ENCODE peak calls at places on chromosome 5, in ten cellular contexts. W, Y, X, N, V, O, Q, S, H and B are unnamed samples. For H3K36me3 and H3K4me1, the result is how much of the 10 kb centered on the place peaks cover.

GRCh38 chr5:138282918-138283742 is 8.7 kb upstream of the GFRA3 start:
- DNase-seq in V (no peak), S (no peak), O (peak), H (peak), W (peak), Y (peak), Q (peak), N (peak), X (no peak), B (no peak)

GRCh38 chr5:158943057-158943456 is 156.7 kb downstream of the EBF1 start:
- DNase-seq in Q (peak), S (peak), H (peak), N (no peak), O (peak), X (peak), Y (no peak), W (no peak), V (no peak), B (peak)

GRCh38 chr5:179296150-179296821 is 49.0 kb downstream of the ADAMTS2 start:
- DNase-seq in W (no peak), Y (no peak), O (no peak), Q (no peak), S (no peak), X (peak), N (peak), H (no peak), V (peak), B (peak)

GRCh38 chr5:109830955-109831502 is 141.3 kb downstream of the MAN2A1 start:
- DNase-seq in O (peak), S (no peak), V (no peak), W (no peak), Y (no peak), H (no peak), Q (no peak), N (no peak), X (no peak), B (no peak)

GRCh38 chr5:107805819-107806218 is 135.1 kb upstream of the EFNA5 start:
- DNase-seq in Q (no peak), O (no peak), N (no peak), H (no peak), W (peak), X (no peak), V (no peak), S (no peak), Y (no peak), B (no peak)

GRCh38 chr5:37926732-37927131 is 86.9 kb upstream of the GDNF start:
- DNase-seq in O (peak), Q (no peak), V (no peak), W (no peak), S (no peak), N (no peak), X (no peak), Y (no peak), H (peak), B (no peak)

GRCh38 chr5:172119921-172120688 is 67.9 kb downstream of the STK10 start:
- DNase-seq in V (peak), W (no peak), S (no peak), O (no peak), X (no peak), Q (no peak), Y (no peak), H (no peak), N (no peak), B (no peak)

GRCh38 chr5:143229896-143230675 is 173.4 kb downstream of the NR3C1 start:
- DNase-seq in S (no peak), H (no peak), X (no peak), V (no peak), O (no peak), W (no peak), N (peak), Y (peak), Q (no peak), B (no peak)

GRCh38 chr5:130331332-130331731 is 427.1 kb downstream of the CHSY3 start:
- DNase-seq in X (no peak), O (no peak), W (no peak), S (no peak), N (no peak), Q (no peak), Y (no peak), H (no peak), V (no peak), B (no peak)

GRCh38 chr5:54093081-54093492 is 217.3 kb downstream of the ARL15 start:
- DNase-seq in X (no peak), Y (no peak), S (no peak), W (no peak), H (no peak), V (no peak), O (no peak), Q (no peak), N (no peak), B (no peak)

DNA sequence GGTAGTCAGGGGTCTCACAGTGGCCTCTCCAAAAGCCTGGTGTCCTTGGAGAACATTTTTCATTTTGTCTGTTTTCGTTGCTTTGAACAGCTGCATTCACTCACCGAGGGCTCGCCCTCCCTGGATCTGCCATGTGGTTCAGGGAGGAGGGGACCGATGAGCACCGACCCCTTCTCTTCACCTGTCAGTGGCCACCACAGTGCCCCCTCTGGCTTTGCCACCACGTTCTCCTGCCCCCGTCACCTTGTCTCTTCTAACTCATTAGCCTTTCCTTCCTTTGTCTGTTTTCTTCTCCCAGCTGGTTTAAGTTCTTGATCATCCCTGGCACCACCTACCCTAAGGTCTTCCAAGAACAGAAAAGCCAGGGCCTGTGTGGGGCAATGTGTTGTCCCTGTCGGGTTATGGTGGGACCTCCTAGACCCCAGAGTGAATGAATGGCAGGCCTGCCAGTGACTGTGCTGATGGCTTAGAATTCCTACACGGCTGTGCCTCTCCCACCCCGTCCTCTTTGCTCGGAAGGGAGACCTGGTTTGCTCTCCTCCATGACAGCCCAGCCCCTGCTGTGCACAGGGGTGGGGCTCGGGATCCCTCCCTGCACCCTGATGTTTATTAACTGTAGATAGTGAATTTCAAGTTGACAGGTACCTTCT is 90.0 kb downstream of the ANKRD33B start:
- DNase-seq in V (peak), H (no peak), O (no peak), Q (no peak), Y (no peak), N (no peak), X (no peak), S (peak), W (no peak), B (no peak)
- H3K36me3 ChIP-seq in V (half or more), H (under half), O (half or more), Q (under half), Y (under half), N (under half), X (under half), S (under half), W (under half), B (under half)

GRCh38 chr5:149730620-149731331 is 666 bp downstream of the PPARGC1B start:
- DNase-seq in X (peak), Y (peak), V (peak), H (peak), W (peak), N (peak), Q (peak), O (no peak), S (peak), B (peak)
- H3K27ac ChIP-seq in X (peak), Y (no peak), V (no peak), H (peak), W (no peak), N (peak), Q (peak), O (no peak), S (peak), B (no peak)

GRCh38 chr5:1502046-1502736 is 21.6 kb downstream of the LPCAT1 start:
- DNase-seq in Y (peak), W (no peak), S (peak), H (no peak), X (peak), O (no peak), V (peak), N (no peak), Q (no peak), B (peak)
- H3K4me1 ChIP-seq in Y (under half), W (under half), S (under half), H (under half), X (under half), O (under half), V (half or more), N (under half), Q (under half), B (under half)

GRCh38 chr5:36613771-36614656 is 7.6 kb downstream of the SLC1A3 start:
- DNase-seq in S (no peak), X (no peak), W (no peak), N (no peak), Y (no peak), V (no peak), O (no peak), Q (no peak), H (no peak), B (no peak)

GRCh38 chr5:36614657-36615308 is 8.4 kb downstream of the SLC1A3 start:
- DNase-seq in V (no peak), N (no peak), H (peak), O (no peak), Q (no peak), Y (no peak), X (no peak), W (no peak), S (no peak), B (no peak)

GRCh38 chr5:36613241-36613640 is 6.8 kb downstream of the SLC1A3 start:
- DNase-seq in X (no peak), O (no peak), H (no peak), Y (no peak), Q (no peak), V (no peak), S (no peak), N (no peak), W (no peak), B (no peak)

GRCh38 chr5:36610629-36611028 is 4.2 kb downstream of the SLC1A3 start:
- DNase-seq in N (no peak), Y (no peak), X (no peak), Q (no peak), S (no peak), V (no peak), H (no peak), W (no peak), O (no peak), B (no peak)

DNA sequence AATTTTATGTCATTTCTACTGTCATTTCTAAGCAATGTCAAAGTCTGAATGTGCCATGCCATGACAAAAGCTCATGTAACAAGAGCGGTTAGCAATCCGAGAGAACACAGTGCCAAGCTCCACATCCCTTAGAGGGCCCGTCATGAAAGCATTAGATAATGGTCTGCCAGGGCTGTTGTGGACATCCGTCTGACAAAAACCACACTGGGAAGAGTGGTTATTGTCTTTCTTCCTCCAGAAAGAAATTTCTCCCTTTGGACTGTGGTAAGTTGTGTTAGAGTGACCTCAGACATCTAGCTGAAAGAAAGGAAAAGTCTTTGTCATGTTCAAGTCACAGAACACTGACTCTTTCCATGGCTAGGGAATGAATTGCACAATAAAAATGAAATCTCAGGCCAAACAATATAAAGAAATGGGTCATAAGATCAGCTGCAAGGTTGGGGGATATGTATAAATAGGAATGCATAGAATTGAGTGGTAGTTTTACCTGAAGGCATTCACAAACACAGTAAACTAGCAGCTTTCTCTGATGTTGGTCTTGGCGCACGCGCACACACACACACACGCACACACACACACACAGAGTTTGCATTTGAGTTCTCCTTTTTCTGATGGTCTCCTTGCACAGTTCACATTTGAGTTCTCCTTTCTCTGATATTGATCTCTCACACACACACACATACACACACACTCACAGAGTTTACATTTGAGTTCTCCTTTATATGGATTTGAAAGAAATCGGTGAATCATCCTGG is 5.3 kb downstream of the SLC1A3 start:
- DNase-seq in N (no peak), O (no peak), W (no peak), Q (no peak), S (no peak), H (peak), Y (no peak), V (no peak), X (no peak), B (no peak)
- H3K36me3 ChIP-seq in N (under half), O (under half), W (half or more), Q (under half), S (under half), H (under half), Y (under half), V (under half), X (under half), B (under half)

GRCh38 chr5:168072665-168073064 is 218.8 kb upstream of the WWC1 start:
- DNase-seq in S (no peak), H (no peak), W (no peak), X (no peak), O (no peak), Q (no peak), V (no peak), N (no peak), Y (no peak), B (no peak)
- H3K27ac ChIP-seq in S (no peak), H (no peak), W (no peak), X (no peak), O (no peak), Q (no peak), V (no peak), N (no peak), Y (no peak), B (no peak)

GRCh38 chr5:1359713-1360112 is 14.8 kb upstream of the CLPTM1L start:
- DNase-seq in N (no peak), W (no peak), V (peak), Y (no peak), O (no peak), X (no peak), S (no peak), Q (no peak), H (no peak), B (no peak)
- H3K4me1 ChIP-seq in N (under half), W (under half), V (under half), Y (under half), O (under half), X (under half), S (under half), Q (under half), H (under half), B (under half)

DNA sequence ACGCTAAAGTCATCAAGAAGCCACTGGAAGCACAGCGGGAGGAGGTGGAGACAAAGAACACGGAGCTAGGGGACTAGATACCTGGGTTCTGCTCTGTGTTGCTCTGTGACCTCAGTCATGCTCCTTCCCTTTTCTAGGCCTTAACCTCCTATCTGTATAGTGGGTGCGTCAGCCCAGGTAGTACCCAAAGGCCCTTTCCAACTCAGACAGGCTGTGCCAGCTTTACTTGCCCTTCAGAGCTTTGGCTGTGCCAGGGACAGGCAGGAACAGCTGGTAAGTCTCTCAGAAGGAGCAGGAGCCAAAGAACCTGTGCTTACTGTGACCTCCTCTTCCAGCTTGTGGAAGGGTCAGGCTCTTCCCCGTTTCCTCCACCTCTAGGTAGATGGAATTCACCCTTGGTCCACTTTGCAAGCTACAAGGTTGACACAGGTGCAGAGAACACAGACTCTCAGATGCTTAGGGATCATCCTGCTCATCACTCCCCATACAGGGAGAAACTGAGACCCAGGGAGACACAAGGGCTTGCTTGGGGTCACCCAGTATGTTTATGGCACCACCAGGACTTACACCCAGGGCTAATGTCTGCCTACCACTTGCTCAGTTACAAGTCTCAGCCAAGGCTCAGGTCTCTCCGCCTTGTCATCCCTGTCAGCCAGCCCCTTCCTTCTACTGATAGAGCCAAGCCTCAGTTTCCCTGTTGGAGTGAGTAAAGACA is 1.7 kb downstream of the CCDC69 start:
- DNase-seq in W (no peak), H (no peak), O (no peak), S (peak), Q (no peak), N (peak), X (no peak), Y (no peak), V (no peak), B (no peak)
- H3K36me3 ChIP-seq in W (under half), H (under half), O (under half), S (under half), Q (under half), N (under half), X (under half), Y (under half), V (under half), B (under half)